ENCODE peak calls at places on chromosomes 7 and 10, in six cellular contexts. A is tibial nerve, Z is MM.1S, P is suprapubic skin, F is AG09309, X is kidney epithelial cell. Q is an unnamed sample.

GRCh38 chr7:123784263-123784662 is 35.5 kb upstream of the WASL start:
- DNase-seq in F (no peak), A (no peak), X (no peak), P (no peak), Z (no peak), Q (no peak)

GRCh38 chr7:98418636-98419315 is 17.9 kb upstream of the BAIAP2L1 start:
- DNase-seq in P (no peak), F (peak), X (peak), Z (no peak), A (no peak), Q (peak)

GRCh38 chr7:57202274-57202673 is 70.0 kb upstream of the ZNF479 start:
- DNase-seq in F (no peak), Z (no peak), A (no peak), P (no peak), X (no peak), Q (no peak)

GRCh38 chr10:121300723-121301122 is 297.5 kb downstream of the FGFR2 start:
- DNase-seq in F (no peak), A (no peak), P (no peak), X (no peak), Z (no peak), Q (no peak)

GRCh38 chr10:43134126-43134905 is 3.9 kb upstream of the CSGALNACT2 start:
- DNase-seq in Z (no peak), F (no peak), X (no peak), A (no peak), P (no peak), Q (no peak)

GRCh38 chr7:91373401-91373800 is 109.2 kb downstream of the FZD1 start:
- DNase-seq in F (no peak), A (no peak), X (no peak), Z (no peak), P (no peak), Q (no peak)

GRCh38 chr7:157576415-157576814 is 239.6 kb downstream of the DNAJB6 start:
- DNase-seq in F (no peak), Z (no peak), X (no peak), A (no peak), P (no peak), Q (no peak)

GRCh38 chr10:21518629-21519321 is 6.7 kb downstream of the SKIDA1 start:
- DNase-seq in Z (no peak), X (no peak), P (no peak), F (no peak), A (no peak), Q (no peak)

GRCh38 chr7:105654994-105655900 is 74.0 kb upstream of the EFCAB10 start:
- DNase-seq in P (no peak), F (no peak), A (no peak), Z (peak), X (no peak), Q (no peak)

GRCh38 chr10:127148933-127149220 is 47.5 kb downstream of the INSYN2A start:
- DNase-seq in Z (no peak), P (no peak), X (peak), F (peak), A (no peak), Q (no peak)

GRCh38 chr10:62096534-62096933 is 172.1 kb downstream of the RTKN2 start:
- DNase-seq in P (no peak), F (no peak), A (no peak), X (no peak), Z (no peak), Q (no peak)

GRCh38 chr7:90387470-90388240 is 15.6 kb upstream of the CLDN12 start:
- DNase-seq in X (no peak), Z (no peak), P (no peak), F (no peak), A (no peak), Q (no peak)

GRCh38 chr7:44400033-44400511 is 74.7 kb upstream of the CAMK2B start:
- DNase-seq in F (no peak), X (no peak), A (no peak), P (no peak), Z (no peak), Q (no peak)

GRCh38 chr10:79224992-79225391 is 122.3 kb upstream of the PPIF start:
- DNase-seq in X (no peak), F (no peak), A (no peak), Z (no peak), P (no peak), Q (no peak)

GRCh38 chr7:23471090-23471859 is 984 bp upstream of the IGF2BP3 start:
- DNase-seq in P (no peak), A (no peak), X (no peak), Z (no peak), F (no peak), Q (no peak)

GRCh38 chr7:119925890-119926289 is 347.1 kb upstream of the KCND2 start:
- DNase-seq in P (no peak), Z (no peak), X (no peak), F (no peak), A (no peak), Q (no peak)

GRCh38 chr10:16520900-16521299 is 779 bp downstream of the C1QL3 start:
- DNase-seq in Z (no peak), F (no peak), P (no peak), X (no peak), A (no peak), Q (no peak)

GRCh38 chr10:63935705-63936104 is 414.5 kb downstream of the REEP3 start:
- DNase-seq in A (no peak), Z (peak), F (no peak), P (no peak), X (no peak), Q (no peak)
- TF ChIP-seq CTCF in A (no peak), Z (peak), F (no peak), P (no peak), X (no peak), Q (no peak)

GRCh38 chr7:117405519-117405918 is 21.8 kb downstream of the ASZ1 start:
- DNase-seq in F (no peak), Z (no peak), A (no peak), P (no peak), X (no peak), Q (no peak)
- TF ChIP-seq CTCF in F (no peak), Z (no peak), A (no peak), P (no peak), X (no peak), Q (no peak)

GRCh38 chr7:149729983-149730801 is 43.2 kb downstream of the ZNF467 start:
- DNase-seq in F (no peak), Z (no peak), A (no peak), P (no peak), X (no peak), Q (no peak)
- TF ChIP-seq CTCF in F (no peak), Z (no peak), A (no peak), P (no peak), X (no peak), Q (no peak)

GRCh38 chr7:115042596-115042995 is 120.7 kb downstream of the MDFIC start:
- DNase-seq in P (no peak), A (no peak), F (no peak), X (no peak), Z (no peak), Q (no peak)

GRCh38 chr7:115044224-115044623 is 122.3 kb downstream of the MDFIC start:
- DNase-seq in P (no peak), F (no peak), X (no peak), A (no peak), Z (no peak), Q (no peak)

GRCh38 chr7:115052706-115053105 is 130.8 kb downstream of the MDFIC start:
- DNase-seq in X (no peak), F (no peak), P (no peak), A (no peak), Z (no peak), Q (no peak)

GRCh38 chr7:115043605-115044004 is 121.7 kb downstream of the MDFIC start:
- DNase-seq in X (no peak), A (no peak), F (no peak), P (no peak), Z (peak), Q (no peak)

DNA sequence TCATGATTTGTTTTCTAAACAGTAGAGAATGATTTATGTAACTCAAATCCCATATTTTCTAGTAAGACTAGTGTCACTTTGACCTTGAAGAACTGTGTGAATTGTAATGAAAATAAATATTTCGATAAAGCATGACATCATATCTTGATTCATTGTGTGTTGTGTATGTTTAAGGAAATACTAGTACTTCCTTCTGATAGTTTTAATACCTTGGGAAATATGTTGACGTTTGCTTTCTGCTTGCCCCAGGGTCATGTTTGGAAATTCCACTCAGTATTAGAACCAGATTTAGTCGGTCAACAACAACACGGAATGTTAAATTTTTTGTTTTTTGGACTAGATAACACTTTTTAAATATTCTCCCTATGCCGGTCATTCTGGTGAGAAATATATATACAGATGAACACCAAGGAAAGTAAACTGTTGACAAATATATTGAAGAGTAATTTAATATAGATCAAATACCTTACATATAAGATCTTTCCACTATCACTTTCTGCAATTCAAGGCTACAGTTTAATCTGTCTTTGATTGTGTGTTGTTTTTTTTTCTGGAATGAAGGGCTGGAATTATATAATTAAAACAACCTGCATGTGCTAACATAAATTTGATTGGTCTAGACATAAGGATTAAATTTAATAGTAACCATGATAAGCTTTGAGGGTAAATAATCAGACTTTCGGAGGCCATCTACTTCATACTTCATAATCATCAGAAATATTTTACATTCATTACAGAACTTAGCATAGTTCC is 126.2 kb downstream of the MDFIC start:
- DNase-seq in P (no peak), X (no peak), Z (no peak), F (peak), A (no peak), Q (no peak)
- TF ChIP-seq CTCF in P (no peak), X (no peak), Z (no peak), F (no peak), A (no peak), Q (no peak)

DNA sequence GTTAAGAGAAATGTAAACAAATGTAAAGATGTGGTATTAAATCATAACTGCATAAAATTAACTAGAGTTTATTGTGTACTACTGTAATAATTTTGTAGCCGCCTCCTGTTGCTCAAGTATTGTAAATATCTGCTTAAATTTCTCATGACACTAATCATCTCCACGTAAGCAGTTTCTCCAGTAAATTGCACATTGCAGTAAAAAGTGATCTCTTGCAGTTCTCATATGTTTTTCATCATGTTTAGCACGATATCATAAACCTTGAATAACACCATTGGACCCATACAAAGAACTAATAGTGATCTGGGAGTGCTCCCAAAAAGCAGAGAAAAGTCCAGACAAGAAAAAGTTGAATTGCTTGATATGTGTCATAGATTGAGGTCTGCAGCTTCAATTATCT is 15.4 kb downstream of the LIPA start:
- DNase-seq in X (no peak), F (peak), A (no peak), Z (no peak), P (no peak), Q (no peak)
- TF ChIP-seq CTCF in X (no peak), F (no peak), A (no peak), Z (no peak), P (no peak), Q (no peak)

GRCh38 chr7:66143876-66144332 is 29.3 kb downstream of the CRCP start:
- DNase-seq in F (no peak), X (no peak), A (no peak), Z (no peak), P (no peak), Q (no peak)

GRCh38 chr7:66142996-66143395 is 28.3 kb downstream of the CRCP start:
- DNase-seq in A (no peak), Z (no peak), X (no peak), P (no peak), F (no peak), Q (no peak)

GRCh38 chr7:66146701-66147100 is 32.1 kb downstream of the CRCP start:
- DNase-seq in X (no peak), A (no peak), P (no peak), Z (no peak), F (no peak), Q (no peak)

GRCh38 chr7:66142334-66142733 is 27.7 kb downstream of the CRCP start:
- DNase-seq in A (no peak), P (no peak), F (no peak), X (no peak), Z (no peak), Q (no peak)

DNA sequence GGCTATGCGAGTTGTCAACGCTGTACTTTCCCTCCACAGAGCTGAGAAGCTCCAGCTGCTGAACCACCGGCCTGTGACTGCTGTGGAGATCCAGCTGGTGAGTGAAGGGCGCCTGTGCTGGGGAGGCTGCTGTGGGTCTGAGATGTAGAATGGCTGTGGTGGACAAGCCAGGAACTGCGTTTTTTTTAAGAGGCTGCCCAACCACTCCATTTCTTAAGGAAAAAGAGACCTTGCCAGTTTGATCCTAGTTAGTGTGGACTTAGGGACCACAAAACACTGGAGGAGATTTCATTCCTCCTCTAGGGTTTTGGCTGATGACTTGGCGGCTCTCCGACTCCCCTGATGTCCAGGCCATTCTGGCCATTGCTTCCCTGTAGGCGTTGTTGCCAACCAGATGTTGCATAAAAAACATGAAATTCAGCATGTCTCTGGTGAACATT is 30.8 kb downstream of the CRCP start:
- DNase-seq in X (no peak), A (peak), F (no peak), Z (no peak), P (peak), Q (no peak)
- TF ChIP-seq CTCF in X (no peak), A (no peak), F (no peak), Z (no peak), P (no peak), Q (no peak)

DNA sequence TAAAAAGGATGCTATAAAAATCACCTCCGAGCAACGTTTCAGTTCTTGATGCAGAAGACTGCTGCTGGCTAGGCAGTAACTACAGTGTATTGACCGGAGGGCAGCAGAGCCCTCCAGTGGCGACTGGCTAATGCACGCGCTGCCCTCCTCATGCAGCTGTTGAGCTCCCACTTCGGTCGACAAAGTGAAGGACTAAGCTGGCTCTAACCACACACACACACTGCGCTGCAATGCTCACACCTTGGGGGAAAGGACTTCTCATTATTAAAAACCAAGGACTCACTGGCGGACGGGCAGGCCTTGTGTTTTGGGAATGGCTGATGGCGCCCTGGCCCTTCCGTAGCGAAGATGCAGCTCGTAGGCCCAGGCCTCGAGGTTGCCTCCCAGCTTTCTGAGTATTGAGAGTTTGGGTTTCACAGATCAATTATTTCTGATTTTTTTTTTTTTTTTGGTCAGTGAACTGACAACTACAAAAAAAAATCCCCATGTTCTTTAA is 120.9 kb upstream of the DIP2C start:
- DNase-seq in Z (peak), X (no peak), F (no peak), P (no peak), A (no peak), Q (no peak)
- TF ChIP-seq CTCF in Z (peak), X (peak), F (peak), P (no peak), A (no peak), Q (no peak)

Q was measured in CD14-positive monocyte.